ENCODE peak calls at places on chromosomes 16 and 17, in nine cellular contexts. E is pancreas, Q is AG04450, B is epithelial cell of esophagus, S is mucosa of descending colon, R is H1, H is ovary, C is GM12865, L is uterus. G is an unnamed sample.

GRCh38 chr17:36475346-36475970 is 11.0 kb upstream of the ZNHIT3 start:
- DNase-seq in E (no peak), Q (no peak), B (no peak), S (no peak), R (no peak), H (no peak), C (no peak), L (no peak), G (no peak)

GRCh38 chr17:50950002-50950877 is 84.1 kb upstream of the TOB1 start:
- DNase-seq in E (peak; percentile 93), Q (peak; percentile 37), B (peak; percentile 95), S (peak; percentile 88), R (no peak), H (peak; percentile 79), C (peak; percentile 56), L (peak; percentile 90), G (no peak)

GRCh38 chr16:19696312-19696711 is 21.7 kb downstream of the KNOP1 start:
- DNase-seq in E (no peak), Q (peak; percentile 67), B (peak; percentile 87), S (peak; percentile 86), R (no peak), H (peak; percentile 77), C (no peak), L (peak; percentile 80), G (no peak)

GRCh38 chr17:27545562-27546229 is 85.3 kb upstream of the LGALS9 start:
- DNase-seq in E (peak; percentile 80), Q (no peak), B (no peak), S (no peak), R (no peak), H (no peak), C (no peak), L (no peak), G (no peak)

GRCh38 chr17:64345691-64346376 is 44.8 kb downstream of the PECAM1 start:
- DNase-seq in E (no peak), Q (no peak), B (no peak), S (no peak), R (no peak), H (no peak), C (no peak), L (peak; percentile 29), G (no peak)

GRCh38 chr17:77248216-77249054 is 107.7 kb downstream of the SEC14L1 start:
- DNase-seq in E (no peak), Q (no peak), B (no peak), S (no peak), R (no peak), H (no peak), C (no peak), L (no peak), G (no peak)

GRCh38 chr17:17919169-17920107 is 52.8 kb downstream of the TOM1L2 start:
- DNase-seq in E (no peak), Q (peak; percentile 39), B (peak; percentile 81), S (peak; percentile 75), R (no peak), H (peak; percentile 68), C (peak; percentile 86), L (peak; percentile 83), G (peak; percentile 30)

GRCh38 chr17:81419886-81420768 is 24.9 kb downstream of the BAHCC1 start:
- DNase-seq in E (no peak), Q (no peak), B (no peak), S (peak; percentile 66), R (no peak), H (peak; percentile 78), C (no peak), L (no peak), G (no peak)

GRCh38 chr16:68362952-68363846 is 52.4 kb downstream of the PRMT7 start:
- DNase-seq in E (peak; percentile 59), Q (no peak), B (no peak), S (no peak), R (no peak), H (no peak), C (no peak), L (no peak), G (no peak)

GRCh38 chr16:73122604-73123386 is 74.9 kb upstream of the ZFHX3 start:
- DNase-seq in E (no peak), Q (no peak), B (no peak), S (no peak), R (no peak), H (peak; percentile 16), C (peak; percentile 5), L (no peak), G (no peak)

GRCh38 chr16:88103011-88103410 is 151.8 kb downstream of the BANP start:
- DNase-seq in E (no peak), Q (no peak), B (no peak), S (no peak), R (no peak), H (no peak), C (no peak), L (no peak), G (no peak)

GRCh38 chr17:29062215-29062614 is 19.3 kb downstream of the PIPOX start:
- DNase-seq in E (no peak), Q (no peak), B (no peak), S (no peak), R (no peak), H (no peak), C (no peak), L (no peak), G (no peak)

GRCh38 chr16:89446136-89446974 is 44.0 kb downstream of the ANKRD11 start:
- DNase-seq in E (no peak), Q (no peak), B (no peak), S (no peak), R (no peak), H (no peak), C (no peak), L (no peak), G (no peak)

GRCh38 chr17:4156750-4157381 is 13.9 kb downstream of the CYB5D2 start:
- DNase-seq in E (no peak), Q (no peak), B (no peak), S (no peak), R (no peak), H (no peak), C (no peak), L (no peak), G (no peak)

GRCh38 chr17:59623151-59623550 is 3.5 kb downstream of the CLTC start:
- DNase-seq in E (no peak), Q (no peak), B (no peak), S (no peak), R (no peak), H (no peak), C (no peak), L (no peak), G (no peak)
- TF ChIP-seq CTCF in E (no peak), Q (no peak), B (no peak), S (no peak), R (no peak), H (no peak), C (no peak), L (no peak), G (no peak)

GRCh38 chr17:34154916-34155730 is 100.0 kb upstream of the CCL2 start:
- DNase-seq in E (no peak), Q (no peak), B (no peak), S (no peak), R (no peak), H (no peak), C (peak; percentile 2), L (no peak), G (no peak)

GRCh38 chr17:34155947-34156346 is 99.1 kb upstream of the CCL2 start:
- DNase-seq in E (no peak), Q (no peak), B (no peak), S (no peak), R (no peak), H (no peak), C (no peak), L (no peak), G (no peak)

GRCh38 chr17:34156741-34157589 is 98.1 kb upstream of the CCL2 start:
- DNase-seq in E (peak; percentile 60), Q (no peak), B (no peak), S (no peak), R (no peak), H (no peak), C (no peak), L (no peak), G (no peak)

GRCh38 chr17:34153988-34154387 is 101.1 kb upstream of the CCL2 start:
- DNase-seq in E (no peak), Q (no peak), B (no peak), S (no peak), R (no peak), H (no peak), C (no peak), L (no peak), G (no peak)

GRCh38 chr17:34156401-34156740 is 98.7 kb upstream of the CCL2 start:
- DNase-seq in E (no peak), Q (no peak), B (no peak), S (no peak), R (no peak), H (no peak), C (no peak), L (no peak), G (no peak)
- H3K4me3 ChIP-seq in E (no peak overlapping the region), Q (no peak overlapping the region), B (no peak overlapping the region), S (no peak overlapping the region), R (peak overlapping the region; percentile 54), H (no peak overlapping the region), C (no peak overlapping the region), L (no peak overlapping the region), G (no peak overlapping the region)

DNA sequence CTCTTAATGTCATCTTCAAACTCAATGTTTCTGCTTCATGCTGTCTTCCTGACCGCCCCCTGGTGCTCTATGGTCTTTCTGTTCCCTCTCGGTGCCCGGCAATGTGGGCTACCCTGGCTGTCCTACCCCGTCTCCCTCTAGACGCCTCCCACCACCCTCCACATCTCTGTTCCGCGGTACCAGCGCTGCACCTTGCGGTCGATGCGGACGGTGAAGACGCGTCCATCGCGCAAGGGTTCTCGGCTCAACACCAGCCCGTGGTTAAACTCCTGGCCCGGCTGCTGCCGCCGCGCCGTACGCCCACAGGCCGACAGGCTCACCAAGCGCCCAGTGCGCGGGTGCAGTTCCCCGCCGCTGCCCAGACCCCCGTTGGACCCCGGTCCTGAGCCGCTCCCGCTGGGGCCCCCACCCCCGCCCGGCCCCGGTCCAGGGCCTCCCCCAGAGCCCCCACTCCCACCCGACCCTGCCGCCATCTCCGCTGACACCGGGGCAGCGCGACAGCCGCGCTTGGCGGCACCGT is at the start of gene NEURL4:
- DNase-seq in E (no peak), Q (no peak), B (peak; percentile 43), S (no peak), R (no peak), H (no peak), C (peak; percentile 51), L (no peak), G (no peak)
- TF ChIP-seq CTCF in E (no peak), Q (no peak), B (no peak), S (no peak), R (no peak), H (no peak), C (no peak), L (no peak), G (no peak)

DNA sequence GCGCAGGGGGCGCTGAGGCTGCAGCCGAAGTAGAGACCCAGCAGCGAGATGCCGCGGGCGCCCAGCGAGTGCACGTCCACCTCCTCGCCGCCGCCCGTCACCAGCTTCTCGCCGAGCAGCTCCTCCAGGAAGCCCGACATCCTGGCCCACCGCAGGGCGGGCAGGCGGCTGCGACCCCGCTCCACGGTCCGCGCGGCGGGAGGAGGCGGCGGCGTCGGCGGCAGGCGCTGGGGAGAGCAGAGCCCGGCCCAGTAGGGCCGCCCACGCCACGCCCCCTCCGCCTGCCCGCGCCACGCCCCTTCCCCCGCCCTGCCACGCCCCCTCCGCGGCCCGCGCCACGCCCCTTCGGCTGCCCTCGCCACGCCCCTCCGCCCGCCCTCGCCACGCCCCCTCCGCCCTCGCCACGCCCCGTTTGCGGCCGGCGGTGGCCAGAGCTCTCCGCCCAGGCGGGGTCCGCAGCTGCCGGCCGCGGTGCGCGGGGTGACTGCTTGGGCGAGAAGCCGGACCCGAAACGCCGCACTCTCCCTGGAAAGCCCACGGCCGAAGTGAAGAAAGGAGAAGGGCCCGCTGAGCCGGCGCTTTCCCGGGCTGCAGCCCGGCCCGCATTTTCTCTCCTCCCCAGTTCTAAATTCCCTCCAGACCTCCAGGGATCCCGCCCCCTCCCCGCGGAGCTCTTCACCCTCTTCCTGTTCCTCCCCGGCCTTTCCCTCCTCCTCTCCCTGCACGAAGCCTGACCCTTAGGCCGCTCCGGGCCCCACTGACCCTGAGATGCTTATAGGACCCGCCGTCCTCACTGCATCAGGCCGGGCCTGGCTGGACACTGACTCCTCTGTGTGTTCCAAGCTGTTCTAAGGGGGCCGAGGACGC is at the start of gene NXN:
- DNase-seq in E (peak; percentile 95), Q (no peak), B (peak; percentile 81), S (peak; percentile 94), R (no peak), H (peak; percentile 94), C (peak; percentile 84), L (peak; percentile 83), G (no peak)
- H3K4me3 ChIP-seq in E (peak within 1 kb of the TSS; percentile 73), Q (peak within 1 kb of the TSS; percentile 86), B (peak within 1 kb of the TSS; percentile 82), S (peak within 1 kb of the TSS; percentile 11), R (peak within 1 kb of the TSS; percentile 81), H (peak within 1 kb of the TSS; percentile 79), C (peak within 1 kb of the TSS; percentile 51), L (peak within 1 kb of the TSS; percentile 54), G (peak within 1 kb of the TSS; percentile 61)